ENCODE peak calls at places on chromosomes 13 and 19, in seven cellular contexts. One of them, this sample, is unnamed.

GRCh38 chr13:47139519-47139918 is 242.7 kb upstream of the HTR2A start:
- ATAC-seq in CD4-positive, alpha-beta T cell: no peak
- ATAC-seq in activated T-helper 17 cell treated with anti-CD3 and anti-CD28 coated beads, Interleukin-2, amount 50 U/mL, for 72 hours: no peak
- ATAC-seq in activated T-cell treated with anti-CD3 and anti-CD28 coated beads, Interleukin-2, amount 50 U/mL, for 4 hours: no peak
- ATAC-seq in PC-3: no peak
- ATAC-seq in naive B cell: no peak
- ATAC-seq in left lung: no peak
- ATAC-seq in this sample: peak; percentile 59

GRCh38 chr13:95788100-95788463 is 111.1 kb downstream of the DNAJC3 start:
- ATAC-seq in activated T-cell treated with anti-CD3 and anti-CD28 coated beads, Interleukin-2, amount 50 U/mL, for 4 hours: no peak
- ATAC-seq in activated T-helper 17 cell treated with anti-CD3 and anti-CD28 coated beads, Interleukin-2, amount 50 U/mL, for 72 hours: no peak
- ATAC-seq in naive B cell: no peak
- ATAC-seq in PC-3: no peak
- ATAC-seq in CD4-positive, alpha-beta T cell: no peak
- ATAC-seq in left lung: peak; percentile 67
- ATAC-seq in this sample: no peak

GRCh38 chr13:114047358-114047881 is 73.5 kb upstream of the C13orf46 start:
- ATAC-seq in left lung: no peak
- ATAC-seq in activated T-cell treated with anti-CD3 and anti-CD28 coated beads, Interleukin-2, amount 50 U/mL, for 4 hours: no peak
- ATAC-seq in PC-3: no peak
- ATAC-seq in activated T-helper 17 cell treated with anti-CD3 and anti-CD28 coated beads, Interleukin-2, amount 50 U/mL, for 72 hours: no peak
- ATAC-seq in CD4-positive, alpha-beta T cell: no peak
- ATAC-seq in naive B cell: peak; percentile 13
- ATAC-seq in this sample: peak; percentile 82

GRCh38 chr13:24233351-24233901 is 72.9 kb downstream of the SPATA13 start:
- ATAC-seq in PC-3: no peak
- ATAC-seq in left lung: peak; percentile 57
- ATAC-seq in CD4-positive, alpha-beta T cell: no peak
- ATAC-seq in activated T-helper 17 cell treated with anti-CD3 and anti-CD28 coated beads, Interleukin-2, amount 50 U/mL, for 72 hours: peak; percentile 75
- ATAC-seq in naive B cell: no peak
- ATAC-seq in activated T-cell treated with anti-CD3 and anti-CD28 coated beads, Interleukin-2, amount 50 U/mL, for 4 hours: peak; percentile 70
- ATAC-seq in this sample: no peak

GRCh38 chr19:4043410-4043809 is 23.3 kb downstream of the ZBTB7A start:
- ATAC-seq in activated T-helper 17 cell treated with anti-CD3 and anti-CD28 coated beads, Interleukin-2, amount 50 U/mL, for 72 hours: no peak
- ATAC-seq in CD4-positive, alpha-beta T cell: no peak
- ATAC-seq in PC-3: no peak
- ATAC-seq in activated T-cell treated with anti-CD3 and anti-CD28 coated beads, Interleukin-2, amount 50 U/mL, for 4 hours: no peak
- ATAC-seq in naive B cell: no peak
- ATAC-seq in left lung: no peak
- ATAC-seq in this sample: no peak

GRCh38 chr19:46716013-46716671 is 772 bp downstream of the PRKD2 start:
- ATAC-seq in activated T-cell treated with anti-CD3 and anti-CD28 coated beads, Interleukin-2, amount 50 U/mL, for 4 hours: no peak
- ATAC-seq in activated T-helper 17 cell treated with anti-CD3 and anti-CD28 coated beads, Interleukin-2, amount 50 U/mL, for 72 hours: no peak
- ATAC-seq in CD4-positive, alpha-beta T cell: no peak
- ATAC-seq in PC-3: no peak
- ATAC-seq in left lung: no peak
- ATAC-seq in naive B cell: no peak
- ATAC-seq in this sample: no peak

GRCh38 chr19:1747285-1748114 is 5.8 kb upstream of the ONECUT3 start:
- ATAC-seq in CD4-positive, alpha-beta T cell: peak; percentile 61
- ATAC-seq in activated T-cell treated with anti-CD3 and anti-CD28 coated beads, Interleukin-2, amount 50 U/mL, for 4 hours: peak; percentile 54
- ATAC-seq in PC-3: peak; percentile 60
- ATAC-seq in left lung: peak; percentile 64
- ATAC-seq in activated T-helper 17 cell treated with anti-CD3 and anti-CD28 coated beads, Interleukin-2, amount 50 U/mL, for 72 hours: peak; percentile 75
- ATAC-seq in naive B cell: no peak
- ATAC-seq in this sample: peak; percentile 63

GRCh38 chr13:100423375-100423774 is 165.2 kb downstream of the GGACT start:
- ATAC-seq in CD4-positive, alpha-beta T cell: no peak
- ATAC-seq in left lung: peak; percentile 40
- ATAC-seq in naive B cell: no peak
- ATAC-seq in activated T-helper 17 cell treated with anti-CD3 and anti-CD28 coated beads, Interleukin-2, amount 50 U/mL, for 72 hours: peak; percentile 58
- ATAC-seq in activated T-cell treated with anti-CD3 and anti-CD28 coated beads, Interleukin-2, amount 50 U/mL, for 4 hours: no peak
- ATAC-seq in PC-3: no peak
- ATAC-seq in this sample: peak; percentile 45

GRCh38 chr13:20411638-20412342 is 113.9 kb downstream of the CRYL1 start:
- ATAC-seq in CD4-positive, alpha-beta T cell: peak; percentile 75
- ATAC-seq in left lung: peak; percentile 60
- ATAC-seq in naive B cell: peak; percentile 79
- ATAC-seq in activated T-cell treated with anti-CD3 and anti-CD28 coated beads, Interleukin-2, amount 50 U/mL, for 4 hours: peak; percentile 89
- ATAC-seq in activated T-helper 17 cell treated with anti-CD3 and anti-CD28 coated beads, Interleukin-2, amount 50 U/mL, for 72 hours: peak; percentile 93
- ATAC-seq in PC-3: no peak
- ATAC-seq in this sample: peak; percentile 91

GRCh38 chr13:43934273-43934672 is 54.6 kb downstream of the LACC1 start:
- ATAC-seq in left lung: peak; percentile 74
- ATAC-seq in CD4-positive, alpha-beta T cell: no peak
- ATAC-seq in activated T-cell treated with anti-CD3 and anti-CD28 coated beads, Interleukin-2, amount 50 U/mL, for 4 hours: no peak
- ATAC-seq in PC-3: peak; percentile 85
- ATAC-seq in naive B cell: no peak
- ATAC-seq in activated T-helper 17 cell treated with anti-CD3 and anti-CD28 coated beads, Interleukin-2, amount 50 U/mL, for 72 hours: no peak
- ATAC-seq in this sample: no peak